ENCODE peak calls at places on chromosome 12, in five cellular contexts. T, F, Y, A and U are unnamed samples.

GRCh38 chr12:106600503-106600902 is 17.7 kb downstream of the RFX4 start:
- DNase-seq in T (no peak), F (no peak), Y (no peak), A (no peak), U (no peak)

GRCh38 chr12:108313609-108314331 is 25.3 kb downstream of the CMKLR1 start:
- DNase-seq in T (no peak), F (no peak), Y (peak; percentile 29), A (no peak), U (no peak)

GRCh38 chr12:100234591-100235304 is 32.1 kb downstream of the DEPDC4 start:
- DNase-seq in T (peak; percentile 29), F (no peak), Y (no peak), A (peak; percentile 51), U (peak; percentile 24)

GRCh38 chr12:34048714-34049113 is 26.4 kb downstream of the ALG10 start:
- DNase-seq in T (no peak), F (no peak), Y (no peak), A (no peak), U (no peak)

GRCh38 chr12:47775100-47775911 is 2.3 kb downstream of the SLC48A1 start:
- DNase-seq in T (no peak), F (no peak), Y (no peak), A (no peak), U (no peak)

GRCh38 chr12:24172773-24173447 is 223.4 kb upstream of the SOX5 start:
- DNase-seq in T (no peak), F (no peak), Y (no peak), A (no peak), U (no peak)

GRCh38 chr12:12992418-12993175 is 7.5 kb downstream of the HEBP1 start:
- DNase-seq in T (no peak), F (peak; percentile 58), Y (peak; percentile 43), A (peak; percentile 93), U (peak; percentile 87)

GRCh38 chr12:11705010-11705409 is 55.5 kb downstream of the ETV6 start:
- DNase-seq in T (no peak), F (no peak), Y (no peak), A (peak; percentile 77), U (peak; percentile 69)

GRCh38 chr12:63944586-63945228 is 100.2 kb downstream of the SRGAP1 start:
- DNase-seq in T (no peak), F (no peak), Y (no peak), A (no peak), U (no peak)

GRCh38 chr12:46948936-46949555 is 123.2 kb upstream of the SLC38A4 start:
- DNase-seq in T (no peak), F (no peak), Y (no peak), A (no peak), U (no peak)

GRCh38 chr12:118357327-118358007 is 15.2 kb downstream of the TAOK3 start:
- DNase-seq in T (peak; percentile 63), F (no peak), Y (peak; percentile 52), A (no peak), U (no peak)

GRCh38 chr12:111156304-111156703 is 212.6 kb downstream of the PHETA1 start:
- DNase-seq in T (peak; percentile 2), F (no peak), Y (no peak), A (no peak), U (no peak)

GRCh38 chr12:53695148-53696138 is 19.6 kb upstream of the ATP5MC2 start:
- DNase-seq in T (peak; percentile 36), F (no peak), Y (peak; percentile 17), A (no peak), U (no peak)

GRCh38 chr12:76697849-76698248 is 66.1 kb upstream of the ZDHHC17 start:
- DNase-seq in T (no peak), F (no peak), Y (no peak), A (no peak), U (no peak)

GRCh38 chr12:128008341-128008740 is 258.6 kb upstream of the TMEM132C start:
- DNase-seq in T (no peak), F (no peak), Y (no peak), A (no peak), U (no peak)

GRCh38 chr12:105659355-105660075 is 329.0 kb downstream of the C12orf75 start:
- DNase-seq in T (no peak), F (no peak), Y (no peak), A (no peak), U (no peak)

GRCh38 chr12:93002278-93003054 is 73.4 kb upstream of the EEA1 start:
- DNase-seq in T (no peak), F (no peak), Y (no peak), A (peak; percentile 52), U (peak; percentile 43)

GRCh38 chr12:31570880-31571279 is 20.1 kb downstream of the DENND5B start:
- DNase-seq in T (no peak), F (no peak), Y (no peak), A (no peak), U (no peak)

GRCh38 chr12:16329594-16329993 is 17.9 kb upstream of the MGST1 start:
- DNase-seq in T (no peak), F (no peak), Y (no peak), A (no peak), U (no peak)

GRCh38 chr12:120697344-120697743 is 10.4 kb downstream of the MLEC start:
- DNase-seq in T (no peak), F (no peak), Y (no peak), A (no peak), U (no peak)

GRCh38 chr12:53345486-53346195 is 9.5 kb upstream of the SP7 start:
- DNase-seq in T (no peak), F (no peak), Y (no peak), A (no peak), U (no peak)

GRCh38 chr12:125794401-125794800 is 729.2 kb downstream of the AACS start:
- DNase-seq in T (no peak), F (no peak), Y (no peak), A (no peak), U (no peak)

GRCh38 chr12:92369643-92370042 is 224.0 kb upstream of the BTG1 start:
- DNase-seq in T (no peak), F (no peak), Y (no peak), A (no peak), U (peak; percentile 66)

GRCh38 chr12:45762185-45763110 is 32.9 kb downstream of the ARID2 start:
- DNase-seq in T (peak; percentile 19), F (no peak), Y (no peak), A (peak; percentile 27), U (peak; percentile 18)

GRCh38 chr12:122841544-122842321 is 6.5 kb downstream of the HIP1R start:
- DNase-seq in T (peak; percentile 22), F (no peak), Y (no peak), A (no peak), U (no peak)

GRCh38 chr12:22598763-22599161 is 26.2 kb upstream of the ETNK1 start:
- DNase-seq in T (no peak), F (no peak), Y (no peak), A (no peak), U (no peak)

GRCh38 chr12:53443955-53444354 is 2.4 kb downstream of the PRR13 start:
- DNase-seq in T (no peak), F (no peak), Y (no peak), A (no peak), U (no peak)

GRCh38 chr12:109910969-109911348 is 10.9 kb downstream of the TCHP start:
- DNase-seq in T (peak; percentile 43), F (no peak), Y (no peak), A (no peak), U (no peak)
- TF ChIP-seq CTCF in T (peak; percentile 78), F (no peak), Y (no peak), A (peak; percentile 34), U (peak; percentile 25)

GRCh38 chr12:67877697-67878096 is 111.5 kb upstream of the IFNG-AS1 start:
- DNase-seq in T (no peak), F (no peak), Y (no peak), A (no peak), U (no peak)

GRCh38 chr12:67876305-67876915 is 112.8 kb upstream of the IFNG-AS1 start:
- DNase-seq in T (no peak), F (no peak), Y (no peak), A (no peak), U (no peak)

DNA sequence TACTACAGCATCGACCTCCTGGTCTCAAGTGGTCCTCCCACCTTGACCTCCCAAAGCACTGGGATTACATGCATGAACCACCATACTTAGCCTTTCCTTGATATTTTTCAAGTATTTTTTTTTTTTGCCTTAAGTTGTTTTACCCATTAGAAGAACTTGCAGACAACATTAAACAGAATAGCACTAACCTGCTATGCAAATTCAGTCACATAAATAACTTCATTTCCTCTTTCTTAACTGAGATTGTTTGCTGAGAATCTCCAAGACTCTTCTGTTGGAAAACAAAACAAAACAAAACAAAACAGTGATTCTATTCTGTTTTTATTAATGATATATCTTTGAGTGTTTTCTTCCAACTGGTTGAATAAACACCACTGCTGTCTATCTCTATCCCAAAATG is 115.9 kb upstream of the IFNG-AS1 start:
- DNase-seq in T (no peak), F (no peak), Y (no peak), A (no peak), U (no peak)
- TF ChIP-seq CTCF in T (no peak), F (no peak), Y (no peak), A (no peak), U (no peak)

GRCh38 chr12:85424581-85425348 is 144.7 kb downstream of the ALX1 start:
- DNase-seq in T (peak; percentile 21), F (no peak), Y (peak; percentile 51), A (no peak), U (no peak)
- TF ChIP-seq CTCF in T (peak; percentile 66), F (no peak), Y (peak; percentile 72), A (peak; percentile 49), U (peak; percentile 48)

DNA sequence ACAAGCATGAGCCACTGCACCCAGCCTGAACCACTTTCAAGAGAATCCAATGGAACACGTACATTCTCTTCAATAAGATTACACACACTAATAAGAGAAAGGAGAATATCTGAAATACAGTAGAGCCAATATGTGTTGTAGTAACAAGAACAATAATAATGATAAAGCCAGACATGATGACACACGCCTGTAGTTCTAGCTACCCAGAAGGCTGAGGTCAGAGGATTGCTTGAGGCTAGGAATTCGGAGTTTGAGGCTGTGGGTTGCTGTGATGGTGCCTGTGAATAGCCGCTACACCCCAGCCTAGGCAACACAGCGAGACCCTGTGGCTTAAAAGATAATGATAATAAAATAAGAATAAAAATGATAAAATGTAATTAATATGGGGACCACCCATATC is 15.6 kb downstream of the APOBEC1 start:
- DNase-seq in T (no peak), F (no peak), Y (no peak), A (no peak), U (no peak)
- TF ChIP-seq CTCF in T (no peak), F (no peak), Y (no peak), A (no peak), U (no peak)